ENCODE peak calls at places on chromosome X, in nine cellular contexts. Y is H9, W is type B pancreatic cell, O is MCF 10A, E is breast epithelium, J is endothelial cell, T is Peyer's patch, G is fibroblast of lung, A is upper lobe of left lung. V is an unnamed sample.

GRCh38 chrX:8147216-8147615 is 23.9 kb downstream of the VCX2 start:
- DNase-seq in Y (no peak), W (no peak), O (no peak), E (no peak), J (no peak), T (no peak), G (peak; percentile 25), A (no peak), V (no peak)

GRCh38 chrX:133913658-133914388 is 71.6 kb downstream of the GPC3 start:
- DNase-seq in Y (no peak), W (no peak), O (no peak), E (no peak), J (no peak), T (no peak), G (no peak), A (no peak), V (no peak)

GRCh38 chrX:19193584-19193983 is 71.3 kb upstream of the ADGRG2 start:
- DNase-seq in Y (no peak), W (no peak), O (no peak), E (no peak), J (no peak), T (no peak), G (no peak), A (no peak), V (no peak)

GRCh38 chrX:103215768-103216085 is 819 bp downstream of the BEX4 start:
- DNase-seq in Y (no peak), W (peak; percentile 73), O (no peak), E (no peak), J (no peak), T (no peak), G (no peak), A (no peak), V (no peak)

GRCh38 chrX:88603237-88603636 is 143.8 kb upstream of the CPXCR1 start:
- DNase-seq in Y (peak; percentile 49), W (no peak), O (no peak), E (no peak), J (no peak), T (no peak), G (no peak), A (no peak), V (no peak)

GRCh38 chrX:109632906-109633504 is 8.0 kb upstream of the KCNE5 start:
- DNase-seq in Y (peak; percentile 33), W (no peak), O (peak; percentile 45), E (no peak), J (peak; percentile 23), T (no peak), G (no peak), A (no peak), V (no peak)

GRCh38 chrX:100969936-100970335 is 428 bp downstream of the ARL13A start:
- DNase-seq in Y (no peak), W (no peak), O (no peak), E (no peak), J (no peak), T (no peak), G (no peak), A (no peak), V (no peak)

GRCh38 chrX:31397119-31397518 is 325.3 kb upstream of the FTHL17 start:
- DNase-seq in Y (no peak), W (no peak), O (peak; percentile 22), E (no peak), J (no peak), T (no peak), G (peak; percentile 74), A (no peak), V (no peak)

GRCh38 chrX:115191490-115192243 is 2.5 kb downstream of the RBMXL3 start:
- DNase-seq in Y (no peak), W (no peak), O (no peak), E (no peak), J (no peak), T (no peak), G (no peak), A (no peak), V (peak; percentile 90)
- TF ChIP-seq CTCF in Y (no peak), W (no peak), O (no peak), E (no peak), J (no peak), T (no peak), G (no peak), A (no peak), V (no peak)

GRCh38 chrX:13001097-13001496 is 26.2 kb downstream of the TMSB4X start:
- DNase-seq in Y (no peak), W (no peak), O (no peak), E (no peak), J (no peak), T (no peak), G (no peak), A (no peak), V (no peak)
- TF ChIP-seq CTCF in Y (no peak), W (no peak), O (no peak), E (no peak), J (no peak), T (no peak), G (no peak), A (no peak), V (no peak)

DNA sequence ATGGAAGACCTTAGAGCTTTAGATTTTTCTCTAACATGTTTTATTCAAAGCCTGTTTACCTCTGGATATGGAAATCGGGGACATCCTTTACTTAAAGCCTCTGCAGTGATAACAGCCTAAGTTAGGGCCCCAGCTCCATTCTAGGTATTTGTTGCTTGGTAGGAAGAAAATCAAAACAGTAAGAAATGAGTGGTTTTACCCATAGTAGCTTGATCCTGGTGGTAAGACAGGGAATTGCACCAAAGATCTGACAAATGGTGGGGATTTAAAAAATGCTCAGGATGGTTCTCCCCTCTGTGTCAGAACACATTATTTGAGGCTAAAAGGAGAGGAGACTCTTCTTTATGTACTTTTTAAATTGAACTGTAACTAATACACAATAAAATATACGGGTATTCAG is 52.4 kb downstream of the AFF2 start:
- DNase-seq in Y (no peak), W (no peak), O (no peak), E (no peak), J (no peak), T (no peak), G (no peak), A (no peak), V (no peak)
- TF ChIP-seq CTCF in Y (peak; percentile 58), W (peak; percentile 58), O (peak; percentile 19), E (no peak), J (peak; percentile 36), T (no peak), G (no peak), A (no peak), V (peak; percentile 47)

DNA sequence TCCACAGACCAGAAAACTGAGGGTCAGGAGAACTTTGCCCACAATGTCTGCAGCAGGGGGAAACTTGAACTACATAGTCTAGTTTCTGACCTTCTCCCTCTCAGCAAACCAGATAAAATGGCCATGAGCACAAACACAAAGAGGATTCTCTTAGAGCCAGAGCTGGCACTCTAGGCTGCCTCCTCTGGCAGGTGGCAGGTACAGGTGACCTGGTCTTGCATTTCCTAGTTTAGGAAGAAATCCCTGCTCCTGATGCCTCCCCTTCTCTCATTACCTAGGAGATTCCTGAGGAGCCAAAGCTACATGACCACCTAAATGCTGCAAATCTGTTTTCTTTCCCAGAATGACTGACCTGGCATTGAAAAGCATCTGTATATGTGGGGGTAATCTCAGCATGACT is 45.1 kb downstream of the ARHGEF9 start:
- DNase-seq in Y (peak; percentile 30), W (no peak), O (no peak), E (no peak), J (no peak), T (no peak), G (no peak), A (no peak), V (no peak)
- TF ChIP-seq CTCF in Y (peak; percentile 46), W (no peak), O (no peak), E (no peak), J (no peak), T (no peak), G (no peak), A (no peak), V (no peak)

GRCh38 chrX:39643533-39643932 is 454.2 kb downstream of the BCOR start:
- DNase-seq in Y (no peak), W (no peak), O (no peak), E (no peak), J (no peak), T (no peak), G (no peak), A (no peak), V (no peak)
- TF ChIP-seq CTCF in Y (no peak), W (no peak), O (no peak), E (no peak), J (no peak), T (no peak), G (no peak), A (no peak), V (no peak)

GRCh38 chrX:132331000-132331399 is 111.8 kb upstream of the RAP2C start:
- DNase-seq in Y (no peak), W (no peak), O (no peak), E (no peak), J (no peak), T (no peak), G (no peak), A (no peak), V (no peak)
- TF ChIP-seq CTCF in Y (no peak), W (no peak), O (no peak), E (no peak), J (no peak), T (no peak), G (no peak), A (no peak), V (no peak)

DNA sequence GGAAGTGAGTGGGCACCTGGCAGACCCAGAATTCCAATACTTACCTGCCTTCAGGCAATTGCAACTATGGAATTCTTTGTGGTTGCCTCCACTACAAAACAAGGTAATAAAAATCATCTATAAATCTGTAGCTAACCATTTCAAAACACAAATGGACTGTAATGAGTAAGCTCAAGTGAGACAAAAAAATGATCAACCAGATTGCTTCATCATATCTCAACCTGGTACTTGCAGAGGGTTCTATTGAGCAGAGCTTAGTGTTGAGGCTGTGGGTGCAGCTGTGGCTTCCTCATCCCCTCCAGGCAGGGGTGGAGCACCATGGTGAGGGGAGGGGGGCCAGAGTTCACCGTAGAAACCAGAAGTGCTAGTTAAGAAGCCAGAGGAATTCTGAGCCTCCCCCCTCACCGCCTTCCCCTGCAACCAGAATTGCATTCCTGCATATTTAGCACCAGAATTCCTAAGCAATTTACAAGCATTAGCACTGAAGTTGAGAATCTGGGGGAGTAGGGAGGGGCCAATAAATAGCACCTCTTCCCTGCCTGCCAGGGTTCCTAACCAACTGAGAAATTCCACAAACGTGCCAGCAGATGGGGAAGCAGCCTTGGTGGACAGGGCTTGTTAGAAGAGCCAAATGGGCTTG is 11.5 kb downstream of the CTAG1A start:
- DNase-seq in Y (peak; percentile 87), W (peak; percentile 43), O (peak; percentile 69), E (no peak), J (no peak), T (no peak), G (peak; percentile 95), A (no peak), V (peak; percentile 77)
- TF ChIP-seq CTCF in Y (peak; percentile 27), W (no peak), O (no peak), E (no peak), J (no peak), T (no peak), G (no peak), A (no peak), V (peak; percentile 56)